ENCODE peak calls at places on chromosomes 11 and 22, in five cellular contexts. E, D, T, H and R are unnamed samples.

GRCh38 chr22:24230911-24231656 is 13.8 kb downstream of the GGT5 start:
- DNase-seq in E (no peak), D (peak; percentile 67), T (peak; percentile 52), H (no peak), R (no peak)

GRCh38 chr11:14906614-14907392 is 14.8 kb upstream of the CYP2R1 start:
- DNase-seq in E (no peak), D (no peak), T (peak; percentile 30), H (no peak), R (no peak)

GRCh38 chr11:120648706-120649250 is 137.2 kb downstream of the GRIK4 start:
- DNase-seq in E (no peak), D (no peak), T (no peak), H (no peak), R (no peak)

GRCh38 chr11:97854357-97854756 is 1166.4 kb upstream of the CNTN5 start:
- DNase-seq in E (no peak), D (no peak), T (no peak), H (no peak), R (no peak)

GRCh38 chr11:58796333-58797049 is 48.0 kb downstream of the GLYATL2 start:
- DNase-seq in E (no peak), D (peak; percentile 28), T (no peak), H (no peak), R (no peak)

GRCh38 chr11:10600570-10601248 is 32.2 kb upstream of the LYVE1 start:
- DNase-seq in E (no peak), D (no peak), T (no peak), H (no peak), R (no peak)

GRCh38 chr11:76193219-76193618 is 13.1 kb downstream of the WNT11 start:
- DNase-seq in E (no peak), D (no peak), T (no peak), H (no peak), R (no peak)

GRCh38 chr22:46613606-46613997 is 6.6 kb upstream of the GRAMD4 start:
- DNase-seq in E (no peak), D (peak; percentile 11), T (peak; percentile 72), H (no peak), R (no peak)

GRCh38 chr11:134502153-134502550 is 90.1 kb upstream of the B3GAT1 start:
- DNase-seq in E (no peak), D (no peak), T (no peak), H (no peak), R (no peak)

GRCh38 chr11:41954034-41954433 is 494.6 kb upstream of the LRRC4C start:
- DNase-seq in E (no peak), D (no peak), T (no peak), H (peak; percentile 95), R (peak; percentile 53)

GRCh38 chr11:101914349-101914736 is 467 bp upstream of the CEP126 start:
- DNase-seq in E (no peak), D (no peak), T (no peak), H (peak; percentile 25), R (peak; percentile 46)

GRCh38 chr11:63882555-63883242 is 34.3 kb downstream of the RCOR2 start:
- DNase-seq in E (no peak), D (no peak), T (no peak), H (no peak), R (no peak)

GRCh38 chr11:123594921-123595320 is 59.5 kb downstream of the SCN3B start:
- DNase-seq in E (no peak), D (no peak), T (no peak), H (no peak), R (no peak)

GRCh38 chr22:42608481-42609361 is 6.0 kb downstream of the POLDIP3 start:
- DNase-seq in E (no peak), D (no peak), T (no peak), H (peak; percentile 66), R (peak; percentile 33)

GRCh38 chr22:46376908-46377565 is 41.5 kb downstream of the TRMU start:
- DNase-seq in E (no peak), D (no peak), T (no peak), H (no peak), R (no peak)

GRCh38 chr11:11777897-11778296 is 63.9 kb upstream of the USP47 start:
- DNase-seq in E (no peak), D (no peak), T (no peak), H (no peak), R (no peak)

GRCh38 chr22:22112533-22113294 is 130.1 kb upstream of the TOP3B start:
- DNase-seq in E (no peak), D (no peak), T (no peak), H (no peak), R (no peak)

GRCh38 chr22:31857247-31857646 is 87.1 kb upstream of the YWHAH start:
- DNase-seq in E (no peak), D (no peak), T (no peak), H (no peak), R (no peak)

GRCh38 chr11:45803981-45804805 is 756 bp upstream of the SLC35C1 start:
- DNase-seq in E (peak; percentile 47), D (peak; percentile 90), T (peak; percentile 56), H (peak; percentile 44), R (peak; percentile 7)

GRCh38 chr11:129278586-129279319 is 86.6 kb upstream of the ARHGAP32 start:
- DNase-seq in E (no peak), D (peak; percentile 30), T (no peak), H (no peak), R (no peak)

GRCh38 chr22:38570841-38571364 is 920 bp upstream of the DMC1 start:
- DNase-seq in E (peak; percentile 9), D (peak; percentile 39), T (peak; percentile 53), H (no peak), R (peak; percentile 25)
- TF ChIP-seq CTCF in E (no peak), D (no peak), T (no peak), H (no peak), R (no peak)

GRCh38 chr11:22331771-22332170 is 6.4 kb upstream of the SLC17A6 start:
- DNase-seq in E (no peak), D (no peak), T (no peak), H (no peak), R (no peak)
- TF ChIP-seq CTCF in E (peak; percentile 36), D (no peak), T (no peak), H (no peak), R (peak; percentile 45)

GRCh38 chr11:27933992-27934829 is 173.7 kb downstream of the KIF18A start:
- DNase-seq in E (peak; percentile 15), D (peak; percentile 4), T (no peak), H (peak; percentile 100), R (peak; percentile 100)
- TF ChIP-seq CTCF in E (no peak), D (no peak), T (no peak), H (no peak), R (no peak)

GRCh38 chr11:62753736-62754603 is at the start of gene ZBTB3:
- DNase-seq in E (peak; percentile 99), D (peak; percentile 96), T (peak; percentile 100), H (peak; percentile 98), R (peak; percentile 99)

GRCh38 chr11:62757846-62758788 is 3.3 kb upstream of the POLR2G start:
- DNase-seq in E (no peak), D (no peak), T (no peak), H (no peak), R (no peak)

GRCh38 chr11:62755086-62755615 is 1.2 kb upstream of the ZBTB3 start:
- DNase-seq in E (no peak), D (no peak), T (no peak), H (no peak), R (no peak)

GRCh38 chr11:62752177-62752785 is 1.7 kb downstream of the ZBTB3 start:
- DNase-seq in E (no peak), D (no peak), T (no peak), H (no peak), R (no peak)

DNA sequence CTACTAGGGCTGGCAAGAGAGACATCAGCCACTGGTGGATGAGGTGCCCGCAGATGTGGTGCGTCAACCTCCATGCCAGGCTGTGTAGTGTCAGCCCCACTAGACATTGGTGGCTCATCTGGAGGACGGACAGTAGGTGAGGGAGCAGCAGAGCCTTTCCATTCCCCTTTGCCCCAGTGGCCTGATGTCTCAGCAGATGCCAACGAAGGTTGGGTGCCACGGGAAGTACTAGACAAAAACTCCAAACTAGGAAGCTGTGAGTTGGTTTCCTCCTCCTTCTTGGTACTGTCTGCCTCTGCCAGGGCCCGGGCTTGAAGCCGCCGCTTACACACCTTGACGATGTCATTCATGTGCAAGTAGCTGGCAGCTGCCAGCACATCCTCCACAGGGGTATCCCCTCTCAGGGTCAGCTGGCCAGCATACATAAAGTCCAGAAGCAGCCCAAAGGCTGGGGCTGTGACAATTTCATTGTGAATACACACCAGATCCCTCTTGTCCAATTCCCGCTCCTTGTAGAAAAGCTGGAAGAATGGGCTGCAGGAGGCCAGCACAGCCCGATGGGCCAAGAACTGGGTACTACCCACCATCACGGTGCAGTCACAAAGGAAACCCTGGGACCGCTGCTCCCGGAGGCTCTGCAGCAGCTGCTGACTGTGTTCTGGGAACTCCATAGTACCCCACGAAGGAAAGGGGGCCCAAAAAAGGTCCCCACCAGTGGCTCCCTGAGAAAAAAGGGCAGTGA is 795 bp downstream of the ZBTB3 start:
- DNase-seq in E (no peak), D (no peak), T (no peak), H (no peak), R (no peak)
- TF ChIP-seq CTCF in E (no peak), D (no peak), T (no peak), H (no peak), R (no peak)

DNA sequence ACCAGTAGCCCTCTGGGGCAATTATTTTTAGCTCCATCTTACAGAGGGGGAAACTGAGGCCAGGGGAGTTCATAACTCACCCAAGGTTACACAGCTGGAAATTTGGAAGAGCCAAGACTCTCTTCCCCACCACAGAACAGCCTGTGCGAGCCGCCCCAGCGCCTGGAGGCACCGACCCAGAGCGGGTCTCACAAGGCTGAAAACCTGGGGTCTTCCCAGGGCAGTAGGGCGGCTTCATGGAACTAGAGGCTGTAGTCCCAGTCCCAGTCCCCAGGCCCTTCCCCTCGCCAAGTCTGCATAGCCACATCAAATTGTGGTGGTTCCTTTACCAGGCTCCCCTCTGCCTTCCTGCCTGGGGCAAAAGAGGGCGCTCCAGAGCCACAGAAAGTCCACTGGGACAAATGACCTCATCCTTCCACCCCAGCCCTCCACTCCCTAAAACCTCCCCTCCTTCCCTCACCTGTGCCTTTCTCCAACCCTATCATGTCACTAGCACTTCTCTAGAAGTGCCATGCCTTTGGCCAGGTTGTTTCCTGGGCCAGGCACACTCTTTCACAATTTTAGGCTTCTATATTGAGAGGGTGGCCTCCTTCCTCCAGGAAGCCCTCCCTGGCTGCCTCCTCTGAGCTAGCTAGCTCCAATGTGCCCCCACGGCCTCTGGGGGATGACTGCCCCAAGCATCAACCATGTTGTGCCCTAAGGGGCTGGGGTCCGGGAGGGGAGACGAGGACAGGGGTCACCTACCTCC is 15.2 kb upstream of the CDC42EP1 start:
- DNase-seq in E (peak; percentile 62), D (peak; percentile 89), T (peak; percentile 46), H (no peak), R (peak; percentile 63)
- TF ChIP-seq CTCF in E (peak; percentile 77), D (peak; percentile 75), T (peak; percentile 70), H (peak; percentile 64), R (peak; percentile 81)

DNA sequence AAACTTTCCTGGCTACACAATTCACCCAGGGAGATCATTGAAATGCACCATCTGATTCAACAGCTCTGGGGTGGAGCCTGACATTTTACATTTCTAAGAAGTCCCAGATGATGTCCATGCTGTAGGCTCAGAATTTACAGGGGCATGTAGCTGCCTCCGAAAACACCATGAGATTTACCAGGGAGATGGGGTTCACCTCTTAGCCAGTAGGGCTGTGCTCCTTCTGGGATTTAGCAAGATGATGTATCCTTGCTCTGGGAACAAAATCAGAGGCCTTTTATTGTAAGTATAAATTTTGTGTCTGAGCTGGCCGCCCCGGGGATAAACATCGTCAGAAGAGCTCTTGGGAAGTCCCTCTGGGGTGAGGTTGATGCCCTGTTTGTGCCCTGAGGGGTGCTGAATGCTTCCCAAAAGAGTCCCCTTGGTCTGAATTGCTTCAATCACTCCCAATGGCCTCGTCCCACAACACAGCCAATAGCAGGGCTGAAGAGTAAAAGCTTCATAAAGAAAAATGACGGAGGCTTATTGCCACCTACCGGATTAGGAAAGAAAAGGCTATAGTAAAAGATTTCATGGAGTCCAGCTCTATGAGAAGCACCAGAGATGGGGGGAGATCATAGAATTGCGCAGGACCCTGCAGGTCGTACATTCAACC is 33.4 kb upstream of the API5 start:
- DNase-seq in E (peak; percentile 27), D (no peak), T (peak; percentile 26), H (no peak), R (no peak)
- TF ChIP-seq CTCF in E (peak; percentile 44), D (no peak), T (peak; percentile 30), H (peak; percentile 41), R (peak; percentile 48)